ENCODE peak calls at places on chromosomes 12 and 14, in four cellular contexts. One of them, this sample, is unnamed. For H3K9me3, the result is how much of the 10 kb centered on the place peaks cover.

GRCh38 chr14:64422753-64423152 is 34.6 kb downstream of the MTHFD1 start:
- DNase-seq in hepatocyte: no peak
- DNase-seq in CD8-positive, alpha-beta T cell: no peak
- DNase-seq in sigmoid colon: no peak
- DNase-seq in this sample: no peak

GRCh38 chr12:123006977-123007376 is 26.5 kb downstream of the ARL6IP4 start:
- DNase-seq in hepatocyte: no peak
- DNase-seq in CD8-positive, alpha-beta T cell: no peak
- DNase-seq in sigmoid colon: no peak
- DNase-seq in this sample: no peak

GRCh38 chr14:93984070-93984469 is 7.7 kb upstream of the ASB2 start:
- DNase-seq in hepatocyte: no peak
- DNase-seq in CD8-positive, alpha-beta T cell: no peak
- DNase-seq in sigmoid colon: no peak
- DNase-seq in this sample: no peak

GRCh38 chr12:20345866-20346265 is 22.5 kb upstream of the PDE3A start:
- DNase-seq in hepatocyte: no peak
- DNase-seq in CD8-positive, alpha-beta T cell: no peak
- DNase-seq in sigmoid colon: no peak
- DNase-seq in this sample: no peak

GRCh38 chr12:46722737-46723136 is 103.1 kb downstream of the SLC38A4 start:
- DNase-seq in hepatocyte: no peak
- DNase-seq in CD8-positive, alpha-beta T cell: no peak
- DNase-seq in sigmoid colon: no peak
- DNase-seq in this sample: no peak

GRCh38 chr12:4943067-4943937 is 33.6 kb downstream of the KCNA1 start:
- DNase-seq in hepatocyte: no peak
- DNase-seq in CD8-positive, alpha-beta T cell: no peak
- DNase-seq in sigmoid colon: no peak
- DNase-seq in this sample: no peak

GRCh38 chr14:61489932-61490331 is 168.6 kb downstream of the PRKCH start:
- DNase-seq in hepatocyte: no peak
- DNase-seq in CD8-positive, alpha-beta T cell: no peak
- DNase-seq in sigmoid colon: peak
- DNase-seq in this sample: no peak

GRCh38 chr12:47752552-47752951 is 6.1 kb downstream of the RAPGEF3 start:
- DNase-seq in hepatocyte: no peak
- DNase-seq in CD8-positive, alpha-beta T cell: no peak
- DNase-seq in sigmoid colon: no peak
- DNase-seq in this sample: no peak

GRCh38 chr14:59306775-59307174 is 118.3 kb downstream of the DAAM1 start:
- DNase-seq in hepatocyte: no peak
- DNase-seq in CD8-positive, alpha-beta T cell: no peak
- DNase-seq in sigmoid colon: no peak
- DNase-seq in this sample: no peak

GRCh38 chr12:123278150-123278627 is 6.5 kb upstream of the CDK2AP1 start:
- DNase-seq in hepatocyte: no peak
- DNase-seq in CD8-positive, alpha-beta T cell: no peak
- DNase-seq in sigmoid colon: no peak
- DNase-seq in this sample: no peak

GRCh38 chr12:26833692-26834168 is 736 bp upstream of the ITPR2 start:
- DNase-seq in hepatocyte: peak
- DNase-seq in CD8-positive, alpha-beta T cell: peak
- DNase-seq in sigmoid colon: peak
- DNase-seq in this sample: peak

GRCh38 chr12:85794551-85794950 is 41.7 kb downstream of the RASSF9 start:
- DNase-seq in hepatocyte: no peak
- DNase-seq in CD8-positive, alpha-beta T cell: no peak
- DNase-seq in sigmoid colon: no peak
- DNase-seq in this sample: no peak

GRCh38 chr12:1918081-1918874 is at the start of gene CACNA2D4:
- DNase-seq in hepatocyte: peak
- DNase-seq in CD8-positive, alpha-beta T cell: no peak
- DNase-seq in sigmoid colon: peak
- DNase-seq in this sample: no peak

GRCh38 chr12:40034712-40035111 is 71.2 kb downstream of the SLC2A13 start:
- DNase-seq in hepatocyte: no peak
- DNase-seq in CD8-positive, alpha-beta T cell: no peak
- DNase-seq in sigmoid colon: no peak
- DNase-seq in this sample: no peak

GRCh38 chr14:34966413-34966812 is 16.4 kb upstream of the SRP54 start:
- DNase-seq in hepatocyte: no peak
- DNase-seq in CD8-positive, alpha-beta T cell: no peak
- DNase-seq in sigmoid colon: no peak
- DNase-seq in this sample: no peak

GRCh38 chr14:90760055-90760444 is 56.2 kb downstream of the TTC7B start:
- DNase-seq in hepatocyte: no peak
- DNase-seq in CD8-positive, alpha-beta T cell: no peak
- DNase-seq in sigmoid colon: no peak
- DNase-seq in this sample: no peak

GRCh38 chr12:42468341-42468821 is 121.2 kb downstream of the PRICKLE1 start:
- DNase-seq in hepatocyte: no peak
- DNase-seq in CD8-positive, alpha-beta T cell: no peak
- DNase-seq in sigmoid colon: peak
- DNase-seq in this sample: no peak

GRCh38 chr12:26113853-26114719 is 10.8 kb downstream of the BHLHE41 start:
- DNase-seq in hepatocyte: peak
- DNase-seq in CD8-positive, alpha-beta T cell: peak
- DNase-seq in sigmoid colon: peak
- DNase-seq in this sample: peak

GRCh38 chr12:116370004-116370404 is 92.5 kb upstream of the MED13L start:
- DNase-seq in hepatocyte: no peak
- DNase-seq in CD8-positive, alpha-beta T cell: no peak
- DNase-seq in sigmoid colon: no peak
- DNase-seq in this sample: no peak

GRCh38 chr12:49962861-49963765 is 1.4 kb downstream of the AQP5 start:
- DNase-seq in hepatocyte: no peak
- DNase-seq in CD8-positive, alpha-beta T cell: no peak
- DNase-seq in sigmoid colon: no peak
- DNase-seq in this sample: no peak

GRCh38 chr12:45583011-45583657 is 146.4 kb upstream of the ARID2 start:
- DNase-seq in hepatocyte: peak
- DNase-seq in CD8-positive, alpha-beta T cell: no peak
- DNase-seq in sigmoid colon: no peak
- DNase-seq in this sample: no peak

GRCh38 chr14:81955123-81955522 is 421.5 kb upstream of the SEL1L start:
- DNase-seq in hepatocyte: no peak
- DNase-seq in CD8-positive, alpha-beta T cell: no peak
- DNase-seq in sigmoid colon: no peak
- DNase-seq in this sample: no peak

GRCh38 chr14:104956290-104956890 is 21.8 kb downstream of the AHNAK2 start:
- DNase-seq in hepatocyte: no peak
- DNase-seq in CD8-positive, alpha-beta T cell: no peak
- DNase-seq in sigmoid colon: no peak
- DNase-seq in this sample: no peak

GRCh38 chr14:35821546-35822411 is 4.4 kb upstream of the BRMS1L start:
- DNase-seq in hepatocyte: no peak
- DNase-seq in CD8-positive, alpha-beta T cell: no peak
- DNase-seq in sigmoid colon: no peak
- DNase-seq in this sample: no peak

GRCh38 chr14:73025544-73025943 is 1.4 kb downstream of the ZFYVE1 start:
- DNase-seq in hepatocyte: no peak
- DNase-seq in CD8-positive, alpha-beta T cell: no peak
- DNase-seq in sigmoid colon: no peak
- DNase-seq in this sample: no peak

GRCh38 chr14:101948666-101949205 is 15.6 kb upstream of the DYNC1H1 start:
- DNase-seq in hepatocyte: peak
- DNase-seq in CD8-positive, alpha-beta T cell: no peak
- DNase-seq in sigmoid colon: peak
- DNase-seq in this sample: no peak

GRCh38 chr14:99910337-99911268 is 117.4 kb downstream of the EML1 start:
- DNase-seq in hepatocyte: peak
- DNase-seq in CD8-positive, alpha-beta T cell: no peak
- DNase-seq in sigmoid colon: no peak
- DNase-seq in this sample: no peak

GRCh38 chr14:65850429-65851145 is 438.1 kb downstream of the FUT8 start:
- DNase-seq in hepatocyte: no peak
- DNase-seq in CD8-positive, alpha-beta T cell: peak
- DNase-seq in sigmoid colon: no peak
- DNase-seq in this sample: peak

GRCh38 chr14:90551733-90552464 is 155.1 kb downstream of the CALM1 start:
- DNase-seq in hepatocyte: no peak
- DNase-seq in CD8-positive, alpha-beta T cell: no peak
- DNase-seq in sigmoid colon: peak
- DNase-seq in this sample: no peak

GRCh38 chr14:93285048-93285447 is 47.8 kb downstream of the BTBD7 start:
- DNase-seq in hepatocyte: no peak
- DNase-seq in CD8-positive, alpha-beta T cell: no peak
- DNase-seq in sigmoid colon: no peak
- DNase-seq in this sample: no peak

GRCh38 chr14:91373591-91374245 is 43.9 kb downstream of the CCDC88C start:
- DNase-seq in hepatocyte: no peak
- DNase-seq in CD8-positive, alpha-beta T cell: peak
- DNase-seq in sigmoid colon: no peak
- DNase-seq in this sample: no peak

GRCh38 chr12:124399622-124400021 is 104.7 kb downstream of the RFLNA start:
- DNase-seq in hepatocyte: no peak
- DNase-seq in CD8-positive, alpha-beta T cell: peak
- DNase-seq in sigmoid colon: no peak
- DNase-seq in this sample: no peak

GRCh38 chr14:91875515-91876286 is 8.4 kb upstream of the TC2N start:
- DNase-seq in hepatocyte: no peak
- DNase-seq in CD8-positive, alpha-beta T cell: no peak
- DNase-seq in sigmoid colon: no peak
- DNase-seq in this sample: no peak

DNA sequence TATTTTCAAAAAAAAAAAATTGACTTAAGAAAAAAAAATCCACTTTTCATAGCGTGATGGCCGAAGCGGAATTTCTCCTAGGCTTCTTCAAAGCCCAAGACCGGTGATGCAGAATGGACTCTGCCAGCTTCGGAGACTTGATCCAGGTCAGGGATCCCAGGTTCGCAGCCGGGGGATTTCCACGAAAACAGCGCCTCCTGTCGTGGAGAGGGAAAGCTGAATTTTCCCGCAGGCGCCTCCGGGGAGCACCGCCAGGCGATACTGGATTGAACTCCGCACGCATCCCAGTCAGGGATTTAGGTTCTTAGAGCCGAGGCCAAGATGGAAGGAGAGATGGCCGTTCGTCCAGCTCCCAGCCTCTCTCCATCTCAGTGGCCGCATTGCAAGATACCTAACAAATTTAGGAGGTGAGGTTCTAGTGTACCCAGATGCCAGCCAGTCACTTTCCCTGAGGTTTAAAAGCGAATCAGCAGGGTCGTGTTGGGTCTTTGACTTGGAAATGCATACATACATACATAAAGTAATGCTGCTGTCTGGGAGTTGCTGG is 2.2 kb downstream of the TTC6 start:
- DNase-seq in hepatocyte: peak
- DNase-seq in CD8-positive, alpha-beta T cell: no peak
- DNase-seq in sigmoid colon: peak
- DNase-seq in this sample: no peak
- H3K9me3 ChIP-seq in hepatocyte: under half
- H3K9me3 ChIP-seq in CD8-positive, alpha-beta T cell: under half
- H3K9me3 ChIP-seq in sigmoid colon: under half
- H3K9me3 ChIP-seq in this sample: under half

DNA sequence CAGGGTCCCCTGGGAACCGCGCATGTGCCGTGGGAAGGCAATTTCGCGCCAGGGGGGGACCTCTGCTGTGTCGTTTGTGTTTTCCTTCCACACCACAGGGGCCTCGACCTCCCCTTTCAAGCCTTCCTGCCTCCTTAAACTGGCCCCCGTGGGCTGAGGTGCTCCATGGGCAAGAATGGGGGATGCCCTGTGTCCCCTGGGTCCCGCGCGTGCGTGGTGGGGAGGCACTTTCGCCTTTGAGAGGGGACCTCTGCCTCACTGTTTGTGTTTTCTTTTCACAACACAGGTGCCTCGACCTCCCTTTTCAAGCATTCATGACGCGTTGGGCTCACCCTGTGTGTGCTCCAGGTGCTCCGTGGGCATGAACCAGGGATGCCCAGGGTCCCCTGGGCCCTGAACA is 348.8 kb downstream of the ALG10 start:
- DNase-seq in hepatocyte: no peak
- DNase-seq in CD8-positive, alpha-beta T cell: no peak
- DNase-seq in sigmoid colon: no peak
- DNase-seq in this sample: no peak
- H3K9me3 ChIP-seq in hepatocyte: under half
- H3K9me3 ChIP-seq in CD8-positive, alpha-beta T cell: under half
- H3K9me3 ChIP-seq in sigmoid colon: under half
- H3K9me3 ChIP-seq in this sample: under half

GRCh38 chr14:23404331-23404900 is 3.7 kb downstream of the MYH6 start:
- DNase-seq in hepatocyte: no peak
- DNase-seq in CD8-positive, alpha-beta T cell: no peak
- DNase-seq in sigmoid colon: no peak
- DNase-seq in this sample: no peak
- H3K9me3 ChIP-seq in hepatocyte: under half
- H3K9me3 ChIP-seq in CD8-positive, alpha-beta T cell: under half
- H3K9me3 ChIP-seq in sigmoid colon: under half
- H3K9me3 ChIP-seq in this sample: under half

DNA sequence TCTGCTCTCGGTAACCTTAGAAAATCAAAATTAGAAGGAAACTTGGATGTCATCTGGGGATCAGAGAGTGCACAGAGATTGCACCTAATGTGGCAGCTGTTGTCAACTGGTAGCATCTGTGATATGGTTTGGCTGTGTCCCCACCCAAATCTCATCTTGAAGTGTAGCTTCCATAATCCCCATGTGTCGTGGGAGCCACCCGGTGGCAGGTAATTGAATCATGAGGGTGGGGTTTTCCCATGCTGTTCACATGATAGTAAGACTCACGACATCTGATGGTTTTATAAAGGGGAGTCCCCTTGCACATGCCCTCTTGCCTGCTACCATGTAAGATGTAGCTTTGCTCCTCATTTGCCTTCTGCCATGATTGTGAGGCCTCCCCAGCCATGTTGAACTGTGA is 127.7 kb upstream of the SRRM4 start:
- DNase-seq in hepatocyte: peak
- DNase-seq in CD8-positive, alpha-beta T cell: no peak
- DNase-seq in sigmoid colon: no peak
- DNase-seq in this sample: no peak
- H3K9me3 ChIP-seq in hepatocyte: under half
- H3K9me3 ChIP-seq in CD8-positive, alpha-beta T cell: under half
- H3K9me3 ChIP-seq in sigmoid colon: under half
- H3K9me3 ChIP-seq in this sample: under half

GRCh38 chr12:32534698-32535097 is 135.3 kb downstream of the FGD4 start:
- DNase-seq in hepatocyte: no peak
- DNase-seq in CD8-positive, alpha-beta T cell: no peak
- DNase-seq in sigmoid colon: no peak
- DNase-seq in this sample: no peak

GRCh38 chr12:32533971-32534590 is 134.7 kb downstream of the FGD4 start:
- DNase-seq in hepatocyte: peak
- DNase-seq in CD8-positive, alpha-beta T cell: no peak
- DNase-seq in sigmoid colon: peak
- DNase-seq in this sample: no peak

GRCh38 chr12:32535260-32535999 is 136.1 kb downstream of the FGD4 start:
- DNase-seq in hepatocyte: peak
- DNase-seq in CD8-positive, alpha-beta T cell: peak
- DNase-seq in sigmoid colon: peak
- DNase-seq in this sample: no peak

GRCh38 chr12:32532415-32532814 is 133.1 kb downstream of the FGD4 start:
- DNase-seq in hepatocyte: no peak
- DNase-seq in CD8-positive, alpha-beta T cell: no peak
- DNase-seq in sigmoid colon: no peak
- DNase-seq in this sample: no peak

GRCh38 chr12:32532951-32533350 is 133.6 kb downstream of the FGD4 start:
- DNase-seq in hepatocyte: no peak
- DNase-seq in CD8-positive, alpha-beta T cell: no peak
- DNase-seq in sigmoid colon: no peak
- DNase-seq in this sample: no peak
- H3K9me3 ChIP-seq in hepatocyte: under half
- H3K9me3 ChIP-seq in CD8-positive, alpha-beta T cell: under half
- H3K9me3 ChIP-seq in sigmoid colon: under half
- H3K9me3 ChIP-seq in this sample: under half

GRCh38 chr14:83826838-83827237 is 1703.1 kb upstream of the FLRT2 start:
- DNase-seq in hepatocyte: no peak
- DNase-seq in CD8-positive, alpha-beta T cell: no peak
- DNase-seq in sigmoid colon: no peak
- DNase-seq in this sample: no peak
- H3K9me3 ChIP-seq in hepatocyte: under half
- H3K9me3 ChIP-seq in CD8-positive, alpha-beta T cell: under half
- H3K9me3 ChIP-seq in sigmoid colon: under half
- H3K9me3 ChIP-seq in this sample: under half